ENCODE peak calls at places on chromosomes 2 and 18, in ten cellular contexts. One of them, this sample, is unnamed.
A peak's percentile ranks its signal among the peaks of the same experiment; 100 is the strongest.

GRCh38 chr2:155485141-155485842 is 786.8 kb downstream of the KCNJ3 start:
- DNase-seq in lower lobe of right lung: no peak
- DNase-seq in astrocyte: no peak
- DNase-seq in fibroblast of lung: no peak
- DNase-seq in hepatocyte: no peak
- DNase-seq in Caco-2: no peak
- DNase-seq in upper lobe of right lung: no peak
- DNase-seq in right atrium auricular region: no peak
- DNase-seq in A549: no peak
- DNase-seq in IMR-90: no peak
- DNase-seq in this sample: no peak

GRCh38 chr2:22904126-22904684 is 480.8 kb upstream of the KLHL29 start:
- DNase-seq in upper lobe of right lung: peak; percentile 68
- DNase-seq in IMR-90: no peak
- DNase-seq in right atrium auricular region: no peak
- DNase-seq in hepatocyte: peak; percentile 62
- DNase-seq in fibroblast of lung: no peak
- DNase-seq in lower lobe of right lung: peak; percentile 48
- DNase-seq in A549: peak; percentile 17
- DNase-seq in astrocyte: no peak
- DNase-seq in Caco-2: peak; percentile 42
- DNase-seq in this sample: no peak

GRCh38 chr2:111930404-111930803 is 32.0 kb downstream of the MERTK start:
- DNase-seq in right atrium auricular region: no peak
- DNase-seq in upper lobe of right lung: no peak
- DNase-seq in Caco-2: no peak
- DNase-seq in lower lobe of right lung: no peak
- DNase-seq in IMR-90: no peak
- DNase-seq in astrocyte: no peak
- DNase-seq in A549: no peak
- DNase-seq in fibroblast of lung: no peak
- DNase-seq in hepatocyte: no peak
- DNase-seq in this sample: no peak

GRCh38 chr2:83067947-83068346 is 1391.1 kb downstream of the SUCLG1 start:
- DNase-seq in right atrium auricular region: no peak
- DNase-seq in astrocyte: no peak
- DNase-seq in fibroblast of lung: no peak
- DNase-seq in Caco-2: no peak
- DNase-seq in IMR-90: no peak
- DNase-seq in A549: peak; percentile 6
- DNase-seq in hepatocyte: peak; percentile 32
- DNase-seq in upper lobe of right lung: no peak
- DNase-seq in lower lobe of right lung: no peak
- DNase-seq in this sample: no peak

GRCh38 chr18:49175071-49175470 is 224.3 kb upstream of the SMAD7 start:
- DNase-seq in astrocyte: no peak
- DNase-seq in right atrium auricular region: no peak
- DNase-seq in hepatocyte: no peak
- DNase-seq in upper lobe of right lung: no peak
- DNase-seq in fibroblast of lung: no peak
- DNase-seq in A549: no peak
- DNase-seq in Caco-2: no peak
- DNase-seq in IMR-90: no peak
- DNase-seq in lower lobe of right lung: no peak
- DNase-seq in this sample: no peak

GRCh38 chr18:24630346-24630880 is 170.0 kb downstream of the HRH4 start:
- DNase-seq in upper lobe of right lung: no peak
- DNase-seq in IMR-90: no peak
- DNase-seq in lower lobe of right lung: no peak
- DNase-seq in fibroblast of lung: no peak
- DNase-seq in astrocyte: no peak
- DNase-seq in A549: no peak
- DNase-seq in hepatocyte: no peak
- DNase-seq in right atrium auricular region: no peak
- DNase-seq in Caco-2: no peak
- DNase-seq in this sample: no peak

GRCh38 chr2:74261204-74261864 is 62.9 kb downstream of the MTHFD2 start:
- DNase-seq in lower lobe of right lung: no peak
- DNase-seq in Caco-2: peak; percentile 65
- DNase-seq in fibroblast of lung: peak; percentile 9
- DNase-seq in right atrium auricular region: no peak
- DNase-seq in upper lobe of right lung: no peak
- DNase-seq in astrocyte: no peak
- DNase-seq in hepatocyte: peak; percentile 48
- DNase-seq in A549: peak; percentile 52
- DNase-seq in IMR-90: no peak
- DNase-seq in this sample: peak; percentile 62

GRCh38 chr2:239006886-239007285 is 159.0 kb downstream of the TWIST2 start:
- DNase-seq in IMR-90: peak; percentile 3
- DNase-seq in Caco-2: no peak
- DNase-seq in upper lobe of right lung: no peak
- DNase-seq in fibroblast of lung: peak; percentile 23
- DNase-seq in lower lobe of right lung: no peak
- DNase-seq in astrocyte: no peak
- DNase-seq in right atrium auricular region: no peak
- DNase-seq in A549: peak; percentile 26
- DNase-seq in hepatocyte: peak; percentile 48
- DNase-seq in this sample: no peak

GRCh38 chr2:160197587-160197986 is 2.5 kb downstream of the ITGB6 start:
- DNase-seq in lower lobe of right lung: no peak
- DNase-seq in hepatocyte: no peak
- DNase-seq in Caco-2: no peak
- DNase-seq in astrocyte: no peak
- DNase-seq in right atrium auricular region: no peak
- DNase-seq in A549: no peak
- DNase-seq in IMR-90: no peak
- DNase-seq in upper lobe of right lung: no peak
- DNase-seq in fibroblast of lung: no peak
- DNase-seq in this sample: no peak

GRCh38 chr2:84959045-84959493 is 11.9 kb upstream of the KCMF1 start:
- DNase-seq in upper lobe of right lung: no peak
- DNase-seq in fibroblast of lung: peak; percentile 90
- DNase-seq in right atrium auricular region: no peak
- DNase-seq in hepatocyte: peak; percentile 50
- DNase-seq in lower lobe of right lung: no peak
- DNase-seq in A549: peak; percentile 82
- DNase-seq in IMR-90: peak; percentile 90
- DNase-seq in astrocyte: peak; percentile 89
- DNase-seq in Caco-2: no peak
- DNase-seq in this sample: peak; percentile 19

GRCh38 chr2:108417254-108417653 is 31.8 kb upstream of the GCC2 start:
- DNase-seq in lower lobe of right lung: no peak
- DNase-seq in IMR-90: no peak
- DNase-seq in A549: peak; percentile 54
- DNase-seq in right atrium auricular region: no peak
- DNase-seq in upper lobe of right lung: no peak
- DNase-seq in hepatocyte: no peak
- DNase-seq in astrocyte: no peak
- DNase-seq in fibroblast of lung: no peak
- DNase-seq in Caco-2: peak; percentile 61
- DNase-seq in this sample: no peak

GRCh38 chr18:27377251-27377650 is 192.1 kb upstream of the CHST9 start:
- DNase-seq in upper lobe of right lung: no peak
- DNase-seq in lower lobe of right lung: no peak
- DNase-seq in right atrium auricular region: no peak
- DNase-seq in hepatocyte: no peak
- DNase-seq in Caco-2: no peak
- DNase-seq in astrocyte: peak; percentile 85
- DNase-seq in A549: no peak
- DNase-seq in IMR-90: no peak
- DNase-seq in fibroblast of lung: peak; percentile 90
- DNase-seq in this sample: no peak

GRCh38 chr18:7017013-7017412 is 100.6 kb downstream of the LAMA1 start:
- DNase-seq in astrocyte: no peak
- DNase-seq in upper lobe of right lung: no peak
- DNase-seq in right atrium auricular region: no peak
- DNase-seq in Caco-2: no peak
- DNase-seq in fibroblast of lung: no peak
- DNase-seq in lower lobe of right lung: no peak
- DNase-seq in IMR-90: no peak
- DNase-seq in A549: no peak
- DNase-seq in hepatocyte: no peak
- DNase-seq in this sample: no peak

GRCh38 chr18:61435064-61435652 is 101.9 kb downstream of the CDH20 start:
- DNase-seq in lower lobe of right lung: no peak
- DNase-seq in Caco-2: no peak
- DNase-seq in hepatocyte: peak; percentile 10
- DNase-seq in right atrium auricular region: no peak
- DNase-seq in fibroblast of lung: peak; percentile 1
- DNase-seq in A549: peak; percentile 12
- DNase-seq in upper lobe of right lung: no peak
- DNase-seq in astrocyte: no peak
- DNase-seq in IMR-90: peak; percentile 10
- DNase-seq in this sample: no peak

GRCh38 chr2:162092656-162093556 is 18.9 kb upstream of the DPP4 start:
- DNase-seq in lower lobe of right lung: no peak
- DNase-seq in right atrium auricular region: peak; percentile 75
- DNase-seq in fibroblast of lung: peak; percentile 97
- DNase-seq in Caco-2: no peak
- DNase-seq in IMR-90: peak; percentile 96
- DNase-seq in hepatocyte: peak; percentile 75
- DNase-seq in A549: peak; percentile 20
- DNase-seq in upper lobe of right lung: no peak
- DNase-seq in astrocyte: peak; percentile 97
- DNase-seq in this sample: no peak

GRCh38 chr2:134433934-134434333 is 180.1 kb downstream of the MGAT5 start:
- DNase-seq in A549: no peak
- DNase-seq in upper lobe of right lung: no peak
- DNase-seq in IMR-90: no peak
- DNase-seq in right atrium auricular region: no peak
- DNase-seq in hepatocyte: no peak
- DNase-seq in Caco-2: no peak
- DNase-seq in astrocyte: no peak
- DNase-seq in lower lobe of right lung: no peak
- DNase-seq in fibroblast of lung: no peak
- DNase-seq in this sample: no peak

GRCh38 chr2:134432438-134432883 is 178.6 kb downstream of the MGAT5 start:
- DNase-seq in A549: peak; percentile 70
- DNase-seq in IMR-90: no peak
- DNase-seq in fibroblast of lung: no peak
- DNase-seq in hepatocyte: peak; percentile 48
- DNase-seq in upper lobe of right lung: no peak
- DNase-seq in Caco-2: peak; percentile 63
- DNase-seq in lower lobe of right lung: no peak
- DNase-seq in right atrium auricular region: no peak
- DNase-seq in astrocyte: no peak
- DNase-seq in this sample: no peak

GRCh38 chr2:134429886-134430285 is 176.0 kb downstream of the MGAT5 start:
- DNase-seq in hepatocyte: no peak
- DNase-seq in astrocyte: no peak
- DNase-seq in lower lobe of right lung: no peak
- DNase-seq in IMR-90: no peak
- DNase-seq in A549: no peak
- DNase-seq in upper lobe of right lung: no peak
- DNase-seq in Caco-2: no peak
- DNase-seq in right atrium auricular region: no peak
- DNase-seq in fibroblast of lung: no peak
- DNase-seq in this sample: no peak

GRCh38 chr2:134433469-134433868 is 179.6 kb downstream of the MGAT5 start:
- DNase-seq in right atrium auricular region: no peak
- DNase-seq in Caco-2: no peak
- DNase-seq in astrocyte: no peak
- DNase-seq in upper lobe of right lung: no peak
- DNase-seq in lower lobe of right lung: no peak
- DNase-seq in A549: no peak
- DNase-seq in fibroblast of lung: no peak
- DNase-seq in IMR-90: no peak
- DNase-seq in hepatocyte: peak; percentile 42
- DNase-seq in this sample: no peak

GRCh38 chr2:134431837-134432437 is 178.1 kb downstream of the MGAT5 start:
- DNase-seq in IMR-90: peak; percentile 65
- DNase-seq in lower lobe of right lung: no peak
- DNase-seq in right atrium auricular region: no peak
- DNase-seq in Caco-2: no peak
- DNase-seq in A549: peak; percentile 51
- DNase-seq in upper lobe of right lung: no peak
- DNase-seq in hepatocyte: no peak
- DNase-seq in astrocyte: peak; percentile 59
- DNase-seq in fibroblast of lung: peak; percentile 63
- DNase-seq in this sample: no peak
- TF ChIP-seq CTCF in IMR-90: no peak
- TF ChIP-seq CTCF in lower lobe of right lung: no peak
- TF ChIP-seq CTCF in right atrium auricular region: no peak
- TF ChIP-seq CTCF in Caco-2: no peak
- TF ChIP-seq CTCF in A549: no peak
- TF ChIP-seq CTCF in upper lobe of right lung: no peak
- TF ChIP-seq CTCF in hepatocyte: no peak
- TF ChIP-seq CTCF in astrocyte: no peak
- TF ChIP-seq CTCF in fibroblast of lung: no peak
- TF ChIP-seq CTCF in this sample: no peak

GRCh38 chr2:174617120-174617519 is 19.5 kb upstream of the WIPF1 start:
- DNase-seq in A549: no peak
- DNase-seq in IMR-90: no peak
- DNase-seq in Caco-2: no peak
- DNase-seq in right atrium auricular region: no peak
- DNase-seq in astrocyte: no peak
- DNase-seq in fibroblast of lung: no peak
- DNase-seq in hepatocyte: no peak
- DNase-seq in upper lobe of right lung: no peak
- DNase-seq in lower lobe of right lung: no peak
- DNase-seq in this sample: peak; percentile 72
- H3K4me1 ChIP-seq in A549: peaks cover 55% of the 10 kb centered on the region
- H3K4me1 ChIP-seq in IMR-90: peaks cover 12% of the 10 kb centered on the region
- H3K4me1 ChIP-seq in Caco-2: no peaks in the 10 kb centered on the region
- H3K4me1 ChIP-seq in right atrium auricular region: no peaks in the 10 kb centered on the region
- H3K4me1 ChIP-seq in astrocyte: peaks cover 29% of the 10 kb centered on the region
- H3K4me1 ChIP-seq in fibroblast of lung: peaks cover 10% of the 10 kb centered on the region
- H3K4me1 ChIP-seq in hepatocyte: peaks cover 23% of the 10 kb centered on the region
- H3K4me1 ChIP-seq in upper lobe of right lung: peaks cover 20% of the 10 kb centered on the region
- H3K4me1 ChIP-seq in lower lobe of right lung: peaks cover 30% of the 10 kb centered on the region
- H3K4me1 ChIP-seq in this sample: peaks cover 27% of the 10 kb centered on the region

GRCh38 chr2:96267159-96267971 is 1.3 kb downstream of the CIAO1 start:
- DNase-seq in fibroblast of lung: peak; percentile 25
- DNase-seq in right atrium auricular region: no peak
- DNase-seq in upper lobe of right lung: no peak
- DNase-seq in lower lobe of right lung: peak; percentile 66
- DNase-seq in IMR-90: peak; percentile 37
- DNase-seq in Caco-2: peak; percentile 76
- DNase-seq in hepatocyte: peak; percentile 69
- DNase-seq in A549: peak; percentile 66
- DNase-seq in astrocyte: no peak
- DNase-seq in this sample: no peak
- TF ChIP-seq CTCF in fibroblast of lung: peak; percentile 30
- TF ChIP-seq CTCF in right atrium auricular region: no peak
- TF ChIP-seq CTCF in upper lobe of right lung: peak; percentile 32
- TF ChIP-seq CTCF in lower lobe of right lung: peak; percentile 25
- TF ChIP-seq CTCF in IMR-90: peak; percentile 50
- TF ChIP-seq CTCF in Caco-2: peak; percentile 70
- TF ChIP-seq CTCF in hepatocyte: peak; percentile 33
- TF ChIP-seq CTCF in A549: peak; percentile 34
- TF ChIP-seq CTCF in astrocyte: peak; percentile 34
- TF ChIP-seq CTCF in this sample: no peak

DNA sequence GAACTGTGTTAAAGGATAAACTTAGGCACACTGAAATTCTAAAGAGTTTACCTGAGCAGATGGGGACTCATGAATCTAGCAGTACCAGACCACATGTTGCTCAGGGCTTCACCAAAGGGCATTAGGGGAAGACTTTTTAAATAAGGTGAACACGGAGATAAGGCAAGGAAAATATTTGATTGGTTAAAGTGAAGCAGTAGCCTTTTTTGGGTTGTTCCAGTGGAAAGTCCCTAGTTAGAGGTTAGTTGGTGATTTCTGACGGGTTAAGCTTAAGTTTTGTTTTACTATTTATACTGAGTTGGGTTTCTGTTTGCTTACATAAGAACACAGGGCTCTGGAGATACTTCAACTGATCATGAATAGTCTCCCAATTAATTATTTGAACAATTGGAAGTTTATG is 722.5 kb downstream of the SOCS6 start:
- DNase-seq in upper lobe of right lung: no peak
- DNase-seq in Caco-2: no peak
- DNase-seq in lower lobe of right lung: no peak
- DNase-seq in fibroblast of lung: no peak
- DNase-seq in A549: no peak
- DNase-seq in right atrium auricular region: no peak
- DNase-seq in astrocyte: no peak
- DNase-seq in hepatocyte: no peak
- DNase-seq in IMR-90: no peak
- DNase-seq in this sample: no peak
- H3K4me1 ChIP-seq in upper lobe of right lung: no peaks in the 10 kb centered on the region
- H3K4me1 ChIP-seq in Caco-2: no peaks in the 10 kb centered on the region
- H3K4me1 ChIP-seq in lower lobe of right lung: no peaks in the 10 kb centered on the region
- H3K4me1 ChIP-seq in fibroblast of lung: no peaks in the 10 kb centered on the region
- H3K4me1 ChIP-seq in A549: no peaks in the 10 kb centered on the region
- H3K4me1 ChIP-seq in right atrium auricular region: no peaks in the 10 kb centered on the region
- H3K4me1 ChIP-seq in astrocyte: no peaks in the 10 kb centered on the region
- H3K4me1 ChIP-seq in hepatocyte: no peaks in the 10 kb centered on the region
- H3K4me1 ChIP-seq in IMR-90: no peaks in the 10 kb centered on the region
- H3K4me1 ChIP-seq in this sample: no peaks in the 10 kb centered on the region

This sample was measured in tibial artery.